ENCODE peak calls at places on chromosomes 6 and 20, in four cellular contexts. One of them, this sample, is unnamed.

GRCh38 chr6:25112207-25112874 is 166.8 kb upstream of the CARMIL1 start:
- DNase-seq in right atrium auricular region: no peak
- DNase-seq in stimulated activated naive B cell treated with anti-CD40 and anti-IgM and Interleukin-4, amounts not matched to agents 10 μg/mL and 1 μg/mL and 100 μg/mL, for 72 hours: no peak
- DNase-seq in GM23248: no peak
- DNase-seq in this sample: no peak

GRCh38 chr20:53655909-53656652 is 62.4 kb upstream of the ZNF217 start:
- DNase-seq in right atrium auricular region: no peak
- DNase-seq in stimulated activated naive B cell treated with anti-CD40 and anti-IgM and Interleukin-4, amounts not matched to agents 10 μg/mL and 1 μg/mL and 100 μg/mL, for 72 hours: no peak
- DNase-seq in GM23248: peak
- DNase-seq in this sample: no peak

GRCh38 chr6:37432590-37432915 is 468 bp upstream of the CMTR1 start:
- DNase-seq in right atrium auricular region: no peak
- DNase-seq in stimulated activated naive B cell treated with anti-CD40 and anti-IgM and Interleukin-4, amounts not matched to agents 10 μg/mL and 1 μg/mL and 100 μg/mL, for 72 hours: no peak
- DNase-seq in GM23248: no peak
- DNase-seq in this sample: no peak

GRCh38 chr20:24736131-24736843 is 212.8 kb upstream of the CST7 start:
- DNase-seq in right atrium auricular region: no peak
- DNase-seq in stimulated activated naive B cell treated with anti-CD40 and anti-IgM and Interleukin-4, amounts not matched to agents 10 μg/mL and 1 μg/mL and 100 μg/mL, for 72 hours: no peak
- DNase-seq in GM23248: no peak
- DNase-seq in this sample: no peak

GRCh38 chr6:41097467-41098090 is 24.8 kb downstream of the NFYA start:
- DNase-seq in right atrium auricular region: no peak
- DNase-seq in stimulated activated naive B cell treated with anti-CD40 and anti-IgM and Interleukin-4, amounts not matched to agents 10 μg/mL and 1 μg/mL and 100 μg/mL, for 72 hours: no peak
- DNase-seq in GM23248: peak
- DNase-seq in this sample: no peak

GRCh38 chr6:45791600-45792168 is 224.0 kb downstream of the CLIC5 start:
- DNase-seq in right atrium auricular region: no peak
- DNase-seq in stimulated activated naive B cell treated with anti-CD40 and anti-IgM and Interleukin-4, amounts not matched to agents 10 μg/mL and 1 μg/mL and 100 μg/mL, for 72 hours: no peak
- DNase-seq in GM23248: peak
- DNase-seq in this sample: no peak

GRCh38 chr6:158026901-158027589 is 45.4 kb downstream of the SYNJ2 start:
- DNase-seq in right atrium auricular region: no peak
- DNase-seq in stimulated activated naive B cell treated with anti-CD40 and anti-IgM and Interleukin-4, amounts not matched to agents 10 μg/mL and 1 μg/mL and 100 μg/mL, for 72 hours: no peak
- DNase-seq in GM23248: no peak
- DNase-seq in this sample: no peak

GRCh38 chr20:36435799-36436541 is 105.3 kb upstream of the MYL9 start:
- DNase-seq in right atrium auricular region: peak
- DNase-seq in stimulated activated naive B cell treated with anti-CD40 and anti-IgM and Interleukin-4, amounts not matched to agents 10 μg/mL and 1 μg/mL and 100 μg/mL, for 72 hours: peak
- DNase-seq in GM23248: peak
- DNase-seq in this sample: peak

GRCh38 chr20:15890358-15890982 is 682.8 kb downstream of the KIF16B start:
- DNase-seq in right atrium auricular region: no peak
- DNase-seq in stimulated activated naive B cell treated with anti-CD40 and anti-IgM and Interleukin-4, amounts not matched to agents 10 μg/mL and 1 μg/mL and 100 μg/mL, for 72 hours: peak
- DNase-seq in GM23248: no peak
- DNase-seq in this sample: no peak

GRCh38 chr6:129046526-129046925 is 163.6 kb downstream of the LAMA2 start:
- DNase-seq in right atrium auricular region: no peak
- DNase-seq in stimulated activated naive B cell treated with anti-CD40 and anti-IgM and Interleukin-4, amounts not matched to agents 10 μg/mL and 1 μg/mL and 100 μg/mL, for 72 hours: no peak
- DNase-seq in GM23248: no peak
- DNase-seq in this sample: no peak

This sample was measured in glutamatergic neuron.